ENCODE peak calls at places on chromosomes 1 and 21, in four cellular contexts. One of them, this sample, is unnamed.

GRCh38 chr1:216682694-216683243 is 40.5 kb downstream of the ESRRG start:
- DNase-seq in mesendoderm: no peak
- DNase-seq in heart left ventricle: no peak
- DNase-seq in AG09309: no peak
- DNase-seq in this sample: no peak

GRCh38 chr1:2799811-2800663 is 1.5 kb downstream of the TTC34 start:
- DNase-seq in mesendoderm: no peak
- DNase-seq in heart left ventricle: no peak
- DNase-seq in AG09309: no peak
- DNase-seq in this sample: no peak

GRCh38 chr1:200535605-200536004 is 84.9 kb downstream of the KIF14 start:
- DNase-seq in mesendoderm: peak; percentile 70
- DNase-seq in heart left ventricle: no peak
- DNase-seq in AG09309: no peak
- DNase-seq in this sample: no peak

GRCh38 chr1:222570837-222571236 is 18.9 kb downstream of the TAF1A start:
- DNase-seq in mesendoderm: no peak
- DNase-seq in heart left ventricle: no peak
- DNase-seq in AG09309: no peak
- DNase-seq in this sample: no peak

GRCh38 chr1:53321776-53322602 is 5.9 kb downstream of the LRP8 start:
- DNase-seq in mesendoderm: peak; percentile 73
- DNase-seq in heart left ventricle: no peak
- DNase-seq in AG09309: no peak
- DNase-seq in this sample: no peak

GRCh38 chr1:196001188-196001587 is 607.1 kb downstream of the KCNT2 start:
- DNase-seq in mesendoderm: no peak
- DNase-seq in heart left ventricle: no peak
- DNase-seq in AG09309: no peak
- DNase-seq in this sample: no peak

GRCh38 chr1:82485591-82486369 is 685.0 kb downstream of the ADGRL2 start:
- DNase-seq in mesendoderm: peak; percentile 85
- DNase-seq in heart left ventricle: peak; percentile 34
- DNase-seq in AG09309: no peak
- DNase-seq in this sample: peak; percentile 36

GRCh38 chr1:115429242-115429641 is 91.2 kb upstream of the NGF start:
- DNase-seq in mesendoderm: no peak
- DNase-seq in heart left ventricle: no peak
- DNase-seq in AG09309: no peak
- DNase-seq in this sample: peak; percentile 57

GRCh38 chr21:38714998-38715397 is 90.7 kb upstream of the ETS2 start:
- DNase-seq in mesendoderm: no peak
- DNase-seq in heart left ventricle: no peak
- DNase-seq in AG09309: no peak
- DNase-seq in this sample: no peak

GRCh38 chr1:32948905-32949304 is 15.7 kb downstream of the RNF19B start:
- DNase-seq in mesendoderm: no peak
- DNase-seq in heart left ventricle: no peak
- DNase-seq in AG09309: no peak
- DNase-seq in this sample: peak; percentile 80

GRCh38 chr1:40630488-40631223 is 34.8 kb downstream of the RIMS3 start:
- DNase-seq in mesendoderm: peak; percentile 76
- DNase-seq in heart left ventricle: no peak
- DNase-seq in AG09309: no peak
- DNase-seq in this sample: no peak

GRCh38 chr1:243294723-243295121 is 38.9 kb downstream of the SDCCAG8 start:
- DNase-seq in mesendoderm: no peak
- DNase-seq in heart left ventricle: no peak
- DNase-seq in AG09309: peak; percentile 35
- DNase-seq in this sample: peak; percentile 32

GRCh38 chr1:40232444-40232843 is 15.3 kb upstream of the TMCO2 start:
- DNase-seq in mesendoderm: no peak
- DNase-seq in heart left ventricle: no peak
- DNase-seq in AG09309: no peak
- DNase-seq in this sample: no peak

GRCh38 chr1:154346276-154346914 is 21.1 kb downstream of the ATP8B2 start:
- DNase-seq in mesendoderm: no peak
- DNase-seq in heart left ventricle: no peak
- DNase-seq in AG09309: no peak
- DNase-seq in this sample: no peak

GRCh38 chr1:227032396-227032795 is 92.3 kb downstream of the COQ8A start:
- DNase-seq in mesendoderm: peak; percentile 90
- DNase-seq in heart left ventricle: no peak
- DNase-seq in AG09309: no peak
- DNase-seq in this sample: no peak

GRCh38 chr1:182833271-182833670 is 5.9 kb upstream of the DHX9 start:
- DNase-seq in mesendoderm: no peak
- DNase-seq in heart left ventricle: no peak
- DNase-seq in AG09309: no peak
- DNase-seq in this sample: peak; percentile 48

GRCh38 chr1:179105393-179105792 is 23.5 kb downstream of the TOR3A start:
- DNase-seq in mesendoderm: peak; percentile 83
- DNase-seq in heart left ventricle: no peak
- DNase-seq in AG09309: no peak
- DNase-seq in this sample: no peak

GRCh38 chr1:204448321-204448964 is 36.8 kb upstream of the PPP1R15B start:
- DNase-seq in mesendoderm: no peak
- DNase-seq in heart left ventricle: no peak
- DNase-seq in AG09309: no peak
- DNase-seq in this sample: no peak

GRCh38 chr1:234628099-234628498 is 18.1 kb upstream of the IRF2BP2 start:
- DNase-seq in mesendoderm: no peak
- DNase-seq in heart left ventricle: no peak
- DNase-seq in AG09309: no peak
- DNase-seq in this sample: no peak

GRCh38 chr1:226370144-226370923 is 37.6 kb downstream of the PARP1 start:
- DNase-seq in mesendoderm: no peak
- DNase-seq in heart left ventricle: no peak
- DNase-seq in AG09309: no peak
- DNase-seq in this sample: no peak

GRCh38 chr1:68359045-68359444 is 90.7 kb downstream of the RPE65 start:
- DNase-seq in mesendoderm: no peak
- DNase-seq in heart left ventricle: no peak
- DNase-seq in AG09309: no peak
- DNase-seq in this sample: no peak

GRCh38 chr1:27960762-27961645 is 1.2 kb downstream of the XKR8 start:
- DNase-seq in mesendoderm: no peak
- DNase-seq in heart left ventricle: no peak
- DNase-seq in AG09309: no peak
- DNase-seq in this sample: no peak

GRCh38 chr1:52057876-52058275 is 1.8 kb downstream of the BTF3L4 start:
- DNase-seq in mesendoderm: peak; percentile 28
- DNase-seq in heart left ventricle: no peak
- DNase-seq in AG09309: no peak
- DNase-seq in this sample: no peak
- H3K4me3 ChIP-seq in mesendoderm: no peak overlapping the region
- H3K4me3 ChIP-seq in heart left ventricle: no peak overlapping the region
- H3K4me3 ChIP-seq in AG09309: no peak overlapping the region
- H3K4me3 ChIP-seq in this sample: peak overlapping the region; percentile 81

DNA sequence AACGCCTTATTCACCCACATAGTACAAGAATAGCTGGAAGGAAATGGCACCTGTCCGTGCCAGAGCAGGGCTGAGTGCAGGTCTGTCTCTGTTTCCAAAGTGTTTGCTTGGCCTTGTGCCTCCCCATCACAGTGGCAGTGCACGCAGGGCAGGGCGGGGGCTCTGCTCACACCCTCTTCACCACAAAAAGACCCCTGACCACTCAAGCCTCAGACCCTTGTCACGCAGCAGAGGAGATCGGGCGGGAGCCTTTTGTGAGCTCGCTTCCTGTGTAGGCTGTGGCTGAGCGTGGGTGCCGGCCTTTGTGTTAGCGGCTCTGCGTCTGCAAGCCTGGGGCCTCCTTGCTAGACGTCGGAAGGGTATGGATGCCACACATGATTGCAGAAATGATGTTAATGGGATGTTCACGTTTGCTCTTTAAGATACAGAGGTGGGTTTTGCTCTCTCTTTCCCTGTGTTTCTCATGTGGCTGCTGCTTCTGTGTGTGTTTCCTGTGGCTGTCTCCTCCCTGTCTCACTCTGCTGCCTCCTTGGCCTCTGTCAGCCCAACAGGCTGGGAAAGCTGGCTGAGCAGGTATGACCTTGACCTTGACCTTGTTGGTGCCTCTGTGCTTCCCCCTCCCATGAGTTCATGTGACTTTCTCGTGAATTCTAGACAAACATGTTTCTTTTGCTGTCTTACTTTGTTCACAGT is 45.4 kb downstream of the S100B start:
- DNase-seq in mesendoderm: no peak
- DNase-seq in heart left ventricle: no peak
- DNase-seq in AG09309: no peak
- DNase-seq in this sample: no peak
- H3K4me3 ChIP-seq in mesendoderm: no peak overlapping the region
- H3K4me3 ChIP-seq in heart left ventricle: no peak overlapping the region
- H3K4me3 ChIP-seq in AG09309: no peak overlapping the region
- H3K4me3 ChIP-seq in this sample: no peak overlapping the region

DNA sequence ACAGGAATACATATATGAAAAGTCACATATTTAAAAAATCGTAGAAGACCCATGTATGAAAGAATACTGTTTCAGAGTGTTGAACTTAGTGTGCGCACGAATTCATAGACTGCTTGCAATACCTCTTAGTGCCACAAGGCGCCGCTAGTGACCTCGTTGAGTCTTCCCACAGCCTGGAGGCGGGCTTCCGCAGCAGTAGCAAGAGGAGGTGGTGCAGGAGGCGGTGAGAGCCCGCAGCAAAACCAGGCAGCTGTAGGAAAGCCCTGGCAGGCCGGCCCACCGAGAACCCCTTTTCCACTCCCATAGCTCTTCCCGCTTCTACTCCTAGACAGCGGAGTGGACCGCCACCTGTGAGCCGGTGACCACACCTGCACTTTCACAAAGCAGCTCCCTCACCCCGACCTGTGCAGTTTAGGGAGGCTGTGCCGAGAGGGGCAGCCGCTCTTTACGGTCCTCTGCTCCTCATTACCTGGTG is 23.5 kb downstream of the MTARC1 start:
- DNase-seq in mesendoderm: peak; percentile 90
- DNase-seq in heart left ventricle: peak; percentile 84
- DNase-seq in AG09309: peak; percentile 38
- DNase-seq in this sample: no peak
- H3K4me3 ChIP-seq in mesendoderm: no peak overlapping the region
- H3K4me3 ChIP-seq in heart left ventricle: no peak overlapping the region
- H3K4me3 ChIP-seq in AG09309: no peak overlapping the region
- H3K4me3 ChIP-seq in this sample: peak overlapping the region; percentile 11

DNA sequence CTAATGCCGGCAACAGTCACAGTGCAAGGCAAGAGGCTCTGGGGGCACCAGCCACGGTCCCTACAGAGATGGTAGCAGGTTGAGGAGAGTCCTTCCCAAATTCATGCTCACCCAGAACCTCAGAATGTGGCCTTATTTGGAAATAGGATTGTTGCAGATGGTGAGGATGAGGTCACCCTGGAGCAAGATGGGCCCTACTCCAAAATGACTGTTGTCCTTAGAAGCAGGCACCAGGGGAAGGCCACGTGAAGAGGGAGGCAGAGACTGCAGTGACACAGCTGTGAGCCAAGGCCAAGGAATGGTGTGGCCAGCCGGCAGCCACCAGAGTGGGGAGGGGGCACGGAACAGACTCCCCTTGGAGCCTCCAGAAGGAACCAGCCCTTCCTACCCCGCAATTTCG is 70.8 kb upstream of the CLDN14 start:
- DNase-seq in mesendoderm: peak; percentile 17
- DNase-seq in heart left ventricle: no peak
- DNase-seq in AG09309: no peak
- DNase-seq in this sample: no peak
- H3K4me3 ChIP-seq in mesendoderm: no peak overlapping the region
- H3K4me3 ChIP-seq in heart left ventricle: no peak overlapping the region
- H3K4me3 ChIP-seq in AG09309: no peak overlapping the region
- H3K4me3 ChIP-seq in this sample: no peak overlapping the region

GRCh38 chr1:11903210-11903609 is 23.0 kb downstream of the KIAA2013 start:
- DNase-seq in mesendoderm: no peak
- DNase-seq in heart left ventricle: no peak
- DNase-seq in AG09309: no peak
- DNase-seq in this sample: no peak

GRCh38 chr1:11898831-11899467 is 27.3 kb downstream of the KIAA2013 start:
- DNase-seq in mesendoderm: peak; percentile 59
- DNase-seq in heart left ventricle: no peak
- DNase-seq in AG09309: no peak
- DNase-seq in this sample: no peak

GRCh38 chr1:11893907-11894251 is 32.3 kb downstream of the KIAA2013 start:
- DNase-seq in mesendoderm: peak; percentile 71
- DNase-seq in heart left ventricle: peak; percentile 77
- DNase-seq in AG09309: no peak
- DNase-seq in this sample: no peak

GRCh38 chr1:11898086-11898785 is 28.0 kb downstream of the KIAA2013 start:
- DNase-seq in mesendoderm: no peak
- DNase-seq in heart left ventricle: no peak
- DNase-seq in AG09309: no peak
- DNase-seq in this sample: no peak
- H3K4me3 ChIP-seq in mesendoderm: no peak overlapping the region
- H3K4me3 ChIP-seq in heart left ventricle: no peak overlapping the region
- H3K4me3 ChIP-seq in AG09309: no peak overlapping the region
- H3K4me3 ChIP-seq in this sample: no peak overlapping the region

This sample was measured in epithelial cell of proximal tubule.